ENCODE peak calls at places on chromosomes 7 and 10, in ten cellular contexts. Y, T, K, H, U, L, F, I, O and N are unnamed samples.

GRCh38 chr10:78319371-78319770 is 285.7 kb downstream of the RPS24 start:
- DNase-seq in Y (no peak), T (no peak), K (no peak), H (no peak), U (no peak), L (no peak), F (no peak), I (no peak), O (no peak), N (no peak)

GRCh38 chr10:3666525-3667302 is 118.3 kb downstream of the KLF6 start:
- DNase-seq in Y (no peak), T (no peak), K (no peak), H (no peak), U (no peak), L (peak), F (no peak), I (no peak), O (no peak), N (peak)

GRCh38 chr10:17353568-17353967 is 100.8 kb downstream of the ST8SIA6 start:
- DNase-seq in Y (no peak), T (no peak), K (no peak), H (no peak), U (no peak), L (no peak), F (no peak), I (no peak), O (no peak), N (no peak)

GRCh38 chr10:9228770-9229169 is 1174.3 kb downstream of the GATA3 start:
- DNase-seq in Y (no peak), T (no peak), K (no peak), H (no peak), U (no peak), L (no peak), F (no peak), I (no peak), O (no peak), N (no peak)

GRCh38 chr10:909831-910230 is 21.7 kb downstream of the LARP4B start:
- DNase-seq in Y (no peak), T (peak), K (no peak), H (no peak), U (no peak), L (peak), F (no peak), I (no peak), O (no peak), N (no peak)

GRCh38 chr10:131099028-131099427 is 212.5 kb downstream of the TCERG1L start:
- DNase-seq in Y (no peak), T (no peak), K (no peak), H (no peak), U (no peak), L (no peak), F (no peak), I (no peak), O (no peak), N (no peak)

GRCh38 chr10:77267703-77268630 is 369.6 kb downstream of the KCNMA1 start:
- DNase-seq in Y (no peak), T (no peak), K (no peak), H (no peak), U (no peak), L (no peak), F (no peak), I (no peak), O (no peak), N (no peak)

GRCh38 chr7:101556453-101556968 is 72.6 kb downstream of the MYL10 start:
- DNase-seq in Y (no peak), T (no peak), K (no peak), H (no peak), U (no peak), L (no peak), F (no peak), I (no peak), O (no peak), N (no peak)

GRCh38 chr10:69861251-69862240 is 59.8 kb downstream of the COL13A1 start:
- DNase-seq in Y (no peak), T (peak), K (no peak), H (peak), U (no peak), L (no peak), F (peak), I (no peak), O (no peak), N (no peak)

GRCh38 chr10:63366933-63367332 is 98.8 kb downstream of the JMJD1C start:
- DNase-seq in Y (no peak), T (no peak), K (no peak), H (no peak), U (no peak), L (no peak), F (no peak), I (no peak), O (no peak), N (no peak)

GRCh38 chr10:69845574-69846251 is 44.0 kb downstream of the COL13A1 start:
- DNase-seq in Y (no peak), T (no peak), K (no peak), H (no peak), U (no peak), L (peak), F (no peak), I (no peak), O (no peak), N (no peak)

GRCh38 chr7:46559194-46559576 is 638.1 kb upstream of the IGFBP3 start:
- DNase-seq in Y (no peak), T (no peak), K (no peak), H (peak), U (no peak), L (no peak), F (peak), I (no peak), O (no peak), N (no peak)